ENCODE peak calls at places on chromosomes 6 and 20, in six cellular contexts. R is epithelial cell of esophagus, K is dorsolateral prefrontal cortex, F is HFF-Myc, O is adrenal gland, P is left ventricle myocardium inferior. B is an unnamed sample.

GRCh38 chr6:125197795-125198269 is 44.3 kb downstream of the TPD52L1 start:
- DNase-seq in R (peak), K (no peak), F (no peak), O (peak), P (peak), B (peak)

GRCh38 chr6:151436814-151437213 is 15.1 kb downstream of the RMND1 start:
- DNase-seq in R (peak), K (no peak), F (no peak), O (no peak), P (no peak), B (no peak)

GRCh38 chr6:15444081-15444731 is 198.3 kb downstream of the JARID2 start:
- DNase-seq in R (no peak), K (no peak), F (no peak), O (no peak), P (no peak), B (no peak)

GRCh38 chr6:117829594-117830319 is 77.3 kb upstream of the SLC35F1 start:
- DNase-seq in R (peak), K (no peak), F (no peak), O (no peak), P (no peak), B (no peak)

GRCh38 chr6:157946865-157947532 is 34.7 kb upstream of the SYNJ2 start:
- DNase-seq in R (no peak), K (no peak), F (no peak), O (no peak), P (no peak), B (no peak)

GRCh38 chr6:130944486-130944885 is 117.3 kb downstream of the SMLR1 start:
- DNase-seq in R (no peak), K (no peak), F (no peak), O (no peak), P (no peak), B (no peak)

GRCh38 chr6:19836799-19837510 is at the start of gene ID4:
- DNase-seq in R (peak), K (peak), F (peak), O (peak), P (peak), B (peak)

GRCh38 chr20:805713-806112 is 27.8 kb upstream of the FAM110A start:
- DNase-seq in R (no peak), K (no peak), F (no peak), O (no peak), P (no peak), B (no peak)

GRCh38 chr20:63968928-63969760 is 586 bp downstream of the ZNF512B start:
- DNase-seq in R (no peak), K (peak), F (no peak), O (peak), P (peak), B (no peak)

GRCh38 chr20:31673943-31674463 is 36.3 kb downstream of the COX4I2 start:
- DNase-seq in R (no peak), K (no peak), F (no peak), O (no peak), P (no peak), B (no peak)

GRCh38 chr20:52564594-52564993 is 373.0 kb upstream of the ZFP64 start:
- DNase-seq in R (no peak), K (no peak), F (no peak), O (no peak), P (no peak), B (no peak)

GRCh38 chr6:168047841-168048723 is 30.9 kb downstream of the FRMD1 start:
- DNase-seq in R (no peak), K (peak), F (no peak), O (no peak), P (no peak), B (no peak)

GRCh38 chr6:146990821-146991798 is 213.1 kb upstream of the STXBP5 start:
- DNase-seq in R (peak), K (no peak), F (no peak), O (no peak), P (no peak), B (no peak)

GRCh38 chr6:133587841-133588240 is 301.1 kb upstream of the TCF21 start:
- DNase-seq in R (no peak), K (no peak), F (no peak), O (no peak), P (no peak), B (no peak)

GRCh38 chr20:408843-409696 is 971 bp downstream of the RBCK1 start:
- DNase-seq in R (no peak), K (no peak), F (no peak), O (no peak), P (no peak), B (no peak)

GRCh38 chr6:109103942-109104341 is 8.6 kb downstream of the CEP57L1 start:
- DNase-seq in R (no peak), K (no peak), F (no peak), O (no peak), P (no peak), B (no peak)

GRCh38 chr6:71349395-71349794 is 60.8 kb downstream of the OGFRL1 start:
- DNase-seq in R (peak), K (no peak), F (no peak), O (no peak), P (no peak), B (no peak)

GRCh38 chr20:43975096-43975768 is 60.6 kb downstream of the TOX2 start:
- DNase-seq in R (peak), K (no peak), F (no peak), O (no peak), P (no peak), B (peak)

GRCh38 chr6:4280721-4281120 is 145.3 kb upstream of the ECI2 start:
- DNase-seq in R (peak), K (no peak), F (peak), O (peak), P (no peak), B (peak)

GRCh38 chr20:64035933-64036345 is at the start of gene C20orf204:
- DNase-seq in R (no peak), K (no peak), F (no peak), O (no peak), P (no peak), B (no peak)

GRCh38 chr6:35798706-35799105 is 1.6 kb upstream of the CLPS start:
- DNase-seq in R (no peak), K (no peak), F (no peak), O (no peak), P (no peak), B (no peak)

GRCh38 chr6:4582506-4582905 is 193.7 kb upstream of the CDYL start:
- DNase-seq in R (peak), K (no peak), F (no peak), O (peak), P (no peak), B (peak)

GRCh38 chr6:163780993-163781392 is 366.5 kb downstream of the QKI start:
- DNase-seq in R (no peak), K (no peak), F (no peak), O (no peak), P (peak), B (no peak)

GRCh38 chr6:163249651-163250101 is 164.8 kb upstream of the QKI start:
- DNase-seq in R (no peak), K (no peak), F (no peak), O (no peak), P (no peak), B (no peak)

GRCh38 chr6:33075568-33076405 is at the start of gene HLA-DPB1:
- DNase-seq in R (peak), K (no peak), F (no peak), O (no peak), P (no peak), B (peak)

GRCh38 chr6:21240709-21241108 is 352.8 kb upstream of the SOX4 start:
- DNase-seq in R (peak), K (no peak), F (no peak), O (no peak), P (no peak), B (no peak)

GRCh38 chr6:93786474-93787330 is 367.3 kb upstream of the EPHA7 start:
- DNase-seq in R (no peak), K (no peak), F (no peak), O (no peak), P (no peak), B (no peak)

GRCh38 chr6:2111162-2111677 is 134.2 kb downstream of the GMDS start:
- DNase-seq in R (peak), K (no peak), F (no peak), O (no peak), P (no peak), B (peak)
- H3K4me3 ChIP-seq in R (no peak), K (no peak), F (no peak), O (no peak), P (no peak), B (no peak)

GRCh38 chr6:26159417-26160273 is 72.4 kb downstream of the HFE start:
- DNase-seq in R (peak), K (no peak), F (no peak), O (no peak), P (no peak), B (no peak)
- H3K4me3 ChIP-seq in R (peak), K (peak), F (peak), O (peak), P (peak), B (peak)

GRCh38 chr6:53544500-53545308 is at the start of gene GCLC:
- DNase-seq in R (peak), K (peak), F (peak), O (peak), P (peak), B (peak)
- H3K4me3 ChIP-seq in R (peak), K (peak), F (peak), O (peak), P (peak), B (peak)

GRCh38 chr6:30260036-30260504 is 46.9 kb upstream of the TRIM26 start:
- DNase-seq in R (peak), K (peak), F (no peak), O (no peak), P (no peak), B (no peak)
- H3K4me3 ChIP-seq in R (peak), K (peak), F (peak), O (peak), P (peak), B (peak)